ENCODE peak calls at places on chromosome 6, in eight cellular contexts. One of them, this sample, is unnamed.
A peak's percentile ranks its signal among the peaks of the same experiment; 100 is the strongest.

GRCh38 chr6:150410906-150411305 is 42.1 kb downstream of the IYD start:
- DNase-seq in PC-3: peak; percentile 46
- DNase-seq in hepatocyte: no peak
- DNase-seq in HCT116: no peak
- DNase-seq in BE2C: no peak
- DNase-seq in Peyer's patch: no peak
- DNase-seq in endodermal cell: no peak
- DNase-seq in ascending aorta: no peak
- DNase-seq in this sample: peak; percentile 29

GRCh38 chr6:10112871-10113584 is 301.8 kb downstream of the TFAP2A start:
- DNase-seq in PC-3: no peak
- DNase-seq in hepatocyte: no peak
- DNase-seq in HCT116: no peak
- DNase-seq in BE2C: no peak
- DNase-seq in Peyer's patch: no peak
- DNase-seq in endodermal cell: peak; percentile 78
- DNase-seq in ascending aorta: no peak
- DNase-seq in this sample: no peak

GRCh38 chr6:96460052-96460700 is 61.4 kb upstream of the UFL1 start:
- DNase-seq in PC-3: no peak
- DNase-seq in hepatocyte: no peak
- DNase-seq in HCT116: no peak
- DNase-seq in BE2C: no peak
- DNase-seq in Peyer's patch: no peak
- DNase-seq in endodermal cell: no peak
- DNase-seq in ascending aorta: no peak
- DNase-seq in this sample: peak; percentile 78

GRCh38 chr6:19690676-19691075 is 146.5 kb upstream of the ID4 start:
- DNase-seq in PC-3: no peak
- DNase-seq in hepatocyte: no peak
- DNase-seq in HCT116: no peak
- DNase-seq in BE2C: no peak
- DNase-seq in Peyer's patch: no peak
- DNase-seq in endodermal cell: no peak
- DNase-seq in ascending aorta: no peak
- DNase-seq in this sample: no peak

GRCh38 chr6:78810146-78810545 is 57.2 kb upstream of the IRAK1BP1 start:
- DNase-seq in PC-3: peak; percentile 52
- DNase-seq in hepatocyte: peak; percentile 67
- DNase-seq in HCT116: peak; percentile 31
- DNase-seq in BE2C: peak; percentile 20
- DNase-seq in Peyer's patch: no peak
- DNase-seq in endodermal cell: peak; percentile 70
- DNase-seq in ascending aorta: no peak
- DNase-seq in this sample: peak; percentile 85

GRCh38 chr6:40348591-40348990 is 238.6 kb downstream of the LRFN2 start:
- DNase-seq in PC-3: no peak
- DNase-seq in hepatocyte: no peak
- DNase-seq in HCT116: no peak
- DNase-seq in BE2C: no peak
- DNase-seq in Peyer's patch: no peak
- DNase-seq in endodermal cell: no peak
- DNase-seq in ascending aorta: no peak
- DNase-seq in this sample: no peak

GRCh38 chr6:33420493-33421343 is 853 bp downstream of the SYNGAP1 start:
- DNase-seq in PC-3: no peak
- DNase-seq in hepatocyte: no peak
- DNase-seq in HCT116: no peak
- DNase-seq in BE2C: no peak
- DNase-seq in Peyer's patch: no peak
- DNase-seq in endodermal cell: no peak
- DNase-seq in ascending aorta: no peak
- DNase-seq in this sample: no peak

GRCh38 chr6:68032217-68032616 is 602.9 kb upstream of the ADGRB3 start:
- DNase-seq in PC-3: no peak
- DNase-seq in hepatocyte: no peak
- DNase-seq in HCT116: no peak
- DNase-seq in BE2C: no peak
- DNase-seq in Peyer's patch: no peak
- DNase-seq in endodermal cell: no peak
- DNase-seq in ascending aorta: no peak
- DNase-seq in this sample: no peak

GRCh38 chr6:134707342-134707982 is 242.4 kb downstream of the ALDH8A1 start:
- DNase-seq in PC-3: peak; percentile 6
- DNase-seq in hepatocyte: peak; percentile 85
- DNase-seq in HCT116: no peak
- DNase-seq in BE2C: no peak
- DNase-seq in Peyer's patch: peak; percentile 69
- DNase-seq in endodermal cell: peak; percentile 72
- DNase-seq in ascending aorta: no peak
- DNase-seq in this sample: peak; percentile 39

GRCh38 chr6:150256618-150257272 is 112.1 kb upstream of the IYD start:
- DNase-seq in PC-3: peak; percentile 60
- DNase-seq in hepatocyte: peak; percentile 65
- DNase-seq in HCT116: no peak
- DNase-seq in BE2C: no peak
- DNase-seq in Peyer's patch: no peak
- DNase-seq in endodermal cell: no peak
- DNase-seq in ascending aorta: no peak
- DNase-seq in this sample: peak; percentile 99

GRCh38 chr6:87093651-87094050 is 1.3 kb downstream of the CGA start:
- DNase-seq in PC-3: no peak
- DNase-seq in hepatocyte: no peak
- DNase-seq in HCT116: no peak
- DNase-seq in BE2C: no peak
- DNase-seq in Peyer's patch: no peak
- DNase-seq in endodermal cell: no peak
- DNase-seq in ascending aorta: no peak
- DNase-seq in this sample: no peak

GRCh38 chr6:108074057-108074358 is 533 bp downstream of the OSTM1 start:
- DNase-seq in PC-3: no peak
- DNase-seq in hepatocyte: peak; percentile 63
- DNase-seq in HCT116: no peak
- DNase-seq in BE2C: no peak
- DNase-seq in Peyer's patch: peak; percentile 61
- DNase-seq in endodermal cell: no peak
- DNase-seq in ascending aorta: no peak
- DNase-seq in this sample: peak; percentile 51

GRCh38 chr6:167045828-167046580 is 46.8 kb downstream of the CEP43 start:
- DNase-seq in PC-3: peak; percentile 43
- DNase-seq in hepatocyte: no peak
- DNase-seq in HCT116: no peak
- DNase-seq in BE2C: no peak
- DNase-seq in Peyer's patch: no peak
- DNase-seq in endodermal cell: no peak
- DNase-seq in ascending aorta: no peak
- DNase-seq in this sample: no peak

GRCh38 chr6:106356382-106356781 is 4.1 kb upstream of the CRYBG1 start:
- DNase-seq in PC-3: no peak
- DNase-seq in hepatocyte: no peak
- DNase-seq in HCT116: no peak
- DNase-seq in BE2C: no peak
- DNase-seq in Peyer's patch: no peak
- DNase-seq in endodermal cell: no peak
- DNase-seq in ascending aorta: no peak
- DNase-seq in this sample: no peak

GRCh38 chr6:29516108-29516507 is 28.4 kb upstream of the MAS1L start:
- DNase-seq in PC-3: peak; percentile 84
- DNase-seq in hepatocyte: no peak
- DNase-seq in HCT116: peak; percentile 32
- DNase-seq in BE2C: no peak
- DNase-seq in Peyer's patch: no peak
- DNase-seq in endodermal cell: peak; percentile 12
- DNase-seq in ascending aorta: no peak
- DNase-seq in this sample: peak; percentile 87

GRCh38 chr6:29009358-29009757 is 4.2 kb upstream of the ZNF311 start:
- DNase-seq in PC-3: no peak
- DNase-seq in hepatocyte: no peak
- DNase-seq in HCT116: no peak
- DNase-seq in BE2C: no peak
- DNase-seq in Peyer's patch: no peak
- DNase-seq in endodermal cell: no peak
- DNase-seq in ascending aorta: no peak
- DNase-seq in this sample: no peak

GRCh38 chr6:149012040-149012545 is 265.3 kb downstream of the UST start:
- DNase-seq in PC-3: peak; percentile 98
- DNase-seq in hepatocyte: peak; percentile 82
- DNase-seq in HCT116: peak; percentile 65
- DNase-seq in BE2C: no peak
- DNase-seq in Peyer's patch: no peak
- DNase-seq in endodermal cell: no peak
- DNase-seq in ascending aorta: no peak
- DNase-seq in this sample: peak; percentile 96

GRCh38 chr6:68876792-68877493 is 241.9 kb downstream of the ADGRB3 start:
- DNase-seq in PC-3: peak; percentile 35
- DNase-seq in hepatocyte: peak; percentile 25
- DNase-seq in HCT116: no peak
- DNase-seq in BE2C: no peak
- DNase-seq in Peyer's patch: no peak
- DNase-seq in endodermal cell: no peak
- DNase-seq in ascending aorta: no peak
- DNase-seq in this sample: peak; percentile 30

GRCh38 chr6:57275384-57275783 is 42.0 kb upstream of the PRIM2 start:
- DNase-seq in PC-3: no peak
- DNase-seq in hepatocyte: no peak
- DNase-seq in HCT116: no peak
- DNase-seq in BE2C: no peak
- DNase-seq in Peyer's patch: no peak
- DNase-seq in endodermal cell: no peak
- DNase-seq in ascending aorta: no peak
- DNase-seq in this sample: no peak

GRCh38 chr6:152954443-152954842 is 28.4 kb downstream of the FBXO5 start:
- DNase-seq in PC-3: peak; percentile 24
- DNase-seq in hepatocyte: no peak
- DNase-seq in HCT116: no peak
- DNase-seq in BE2C: no peak
- DNase-seq in Peyer's patch: no peak
- DNase-seq in endodermal cell: no peak
- DNase-seq in ascending aorta: no peak
- DNase-seq in this sample: peak; percentile 25

DNA sequence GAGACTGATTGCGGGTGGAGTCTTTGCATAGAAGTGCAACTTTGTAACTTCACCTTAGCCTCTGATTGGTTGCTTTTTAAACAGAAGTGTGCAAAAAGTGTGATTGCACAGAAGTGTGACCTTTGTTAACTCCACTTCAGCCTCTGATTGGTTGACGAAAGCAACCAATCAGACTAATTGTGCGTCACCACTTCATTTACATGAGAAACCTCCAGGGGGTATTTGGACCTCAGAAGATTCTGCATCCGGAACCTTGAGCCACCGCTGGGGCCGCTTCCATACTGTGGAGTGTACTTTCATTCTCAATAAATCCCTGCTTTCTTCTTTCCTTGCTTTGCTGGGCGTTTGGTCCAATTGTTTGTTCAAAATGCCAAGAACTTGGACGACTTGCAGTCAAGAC is 1.6 kb upstream of the HECA start:
- DNase-seq in PC-3: no peak
- DNase-seq in hepatocyte: no peak
- DNase-seq in HCT116: no peak
- DNase-seq in BE2C: no peak
- DNase-seq in Peyer's patch: peak; percentile 74
- DNase-seq in endodermal cell: no peak
- DNase-seq in ascending aorta: no peak
- DNase-seq in this sample: no peak
- H3K4me3 ChIP-seq in PC-3: no peak overlapping the region
- H3K4me3 ChIP-seq in hepatocyte: no peak overlapping the region
- H3K4me3 ChIP-seq in HCT116: no peak overlapping the region
- H3K4me3 ChIP-seq in BE2C: no peak overlapping the region
- H3K4me3 ChIP-seq in Peyer's patch: no peak overlapping the region
- H3K4me3 ChIP-seq in endodermal cell: no peak overlapping the region
- H3K4me3 ChIP-seq in ascending aorta: peak overlapping the region; percentile 99
- H3K4me3 ChIP-seq in this sample: no peak overlapping the region

GRCh38 chr6:129730477-129731165 is 20.6 kb upstream of the ARHGAP18 start:
- DNase-seq in PC-3: peak; percentile 61
- DNase-seq in hepatocyte: peak; percentile 43
- DNase-seq in HCT116: no peak
- DNase-seq in BE2C: no peak
- DNase-seq in Peyer's patch: no peak
- DNase-seq in endodermal cell: peak; percentile 58
- DNase-seq in ascending aorta: no peak
- DNase-seq in this sample: peak; percentile 60
- TF ChIP-seq CTCF in PC-3: peak; percentile 77
- TF ChIP-seq CTCF in hepatocyte: peak; percentile 63
- TF ChIP-seq CTCF in HCT116: peak; percentile 71
- TF ChIP-seq CTCF in BE2C: peak; percentile 50
- TF ChIP-seq CTCF in Peyer's patch: peak; percentile 47
- TF ChIP-seq CTCF in endodermal cell: peak; percentile 82
- TF ChIP-seq CTCF in ascending aorta: peak; percentile 30
- TF ChIP-seq CTCF in this sample: peak; percentile 61

DNA sequence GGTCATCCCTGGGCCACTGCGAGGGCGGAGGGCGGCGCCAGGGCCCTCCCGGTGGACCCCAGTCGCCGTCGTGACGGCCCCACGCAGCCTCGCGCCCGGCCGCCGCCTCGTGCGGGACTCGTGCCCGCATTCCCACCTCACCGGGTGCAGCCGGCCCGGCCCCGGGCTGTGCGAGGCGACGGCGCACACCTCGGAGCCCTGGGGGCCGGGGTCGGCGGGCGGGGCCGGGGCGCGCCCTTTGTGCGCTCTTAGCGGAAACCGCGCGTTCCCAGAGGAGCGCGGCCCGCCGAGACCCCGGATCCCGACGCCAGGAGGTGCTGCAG is 5.5 kb upstream of the DLL1 start:
- DNase-seq in PC-3: no peak
- DNase-seq in hepatocyte: no peak
- DNase-seq in HCT116: no peak
- DNase-seq in BE2C: no peak
- DNase-seq in Peyer's patch: no peak
- DNase-seq in endodermal cell: peak; percentile 73
- DNase-seq in ascending aorta: no peak
- DNase-seq in this sample: no peak
- H3K4me3 ChIP-seq in PC-3: peak overlapping the region; percentile 68
- H3K4me3 ChIP-seq in hepatocyte: no peak overlapping the region
- H3K4me3 ChIP-seq in HCT116: no peak overlapping the region
- H3K4me3 ChIP-seq in BE2C: no peak overlapping the region
- H3K4me3 ChIP-seq in Peyer's patch: peak overlapping the region; percentile 60
- H3K4me3 ChIP-seq in endodermal cell: peak overlapping the region; percentile 68
- H3K4me3 ChIP-seq in ascending aorta: peak overlapping the region; percentile 70
- H3K4me3 ChIP-seq in this sample: peak overlapping the region; percentile 40

DNA sequence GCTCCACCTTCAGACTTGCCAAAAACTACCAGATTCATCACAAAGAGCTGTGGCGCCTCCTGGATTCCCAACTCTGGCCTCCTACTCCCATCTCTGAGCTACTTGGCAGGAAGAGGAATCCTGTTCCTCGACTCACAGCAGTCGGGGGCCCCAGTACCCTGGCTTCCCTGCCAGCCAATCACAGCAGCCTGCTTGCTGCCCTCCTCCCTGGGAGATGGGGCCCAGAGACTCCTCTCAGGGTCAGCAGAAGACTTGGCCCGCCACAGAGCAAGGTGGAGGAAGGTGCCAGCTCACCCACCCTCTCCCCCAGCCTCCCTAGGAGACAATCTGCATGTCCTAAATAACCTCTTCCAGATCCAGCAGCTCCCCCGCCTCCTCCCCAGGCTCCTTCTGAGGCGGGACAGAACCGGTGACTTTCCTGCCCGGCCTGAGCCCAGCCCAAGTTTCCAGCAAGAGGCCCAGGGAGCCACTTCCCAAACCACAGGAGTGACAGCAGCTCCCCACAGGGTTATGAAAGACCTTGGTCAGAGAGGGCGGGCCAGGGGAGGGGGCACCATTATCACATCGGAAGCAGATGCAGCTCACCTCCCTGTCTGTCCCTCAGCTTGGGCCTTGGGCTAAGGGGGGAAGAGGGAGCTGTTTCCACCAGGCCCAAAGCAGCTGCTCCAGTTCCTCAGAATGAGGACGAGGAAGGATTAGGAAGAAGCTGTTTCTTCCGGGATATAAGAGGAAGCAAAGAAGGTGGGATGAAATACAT is 2.3 kb downstream of the CCND3 start:
- DNase-seq in PC-3: peak; percentile 24
- DNase-seq in hepatocyte: peak; percentile 63
- DNase-seq in HCT116: no peak
- DNase-seq in BE2C: no peak
- DNase-seq in Peyer's patch: no peak
- DNase-seq in endodermal cell: peak; percentile 92
- DNase-seq in ascending aorta: no peak
- DNase-seq in this sample: no peak
- TF ChIP-seq CTCF in PC-3: no peak
- TF ChIP-seq CTCF in hepatocyte: no peak
- TF ChIP-seq CTCF in HCT116: no peak
- TF ChIP-seq CTCF in BE2C: no peak
- TF ChIP-seq CTCF in Peyer's patch: no peak
- TF ChIP-seq CTCF in endodermal cell: no peak
- TF ChIP-seq CTCF in ascending aorta: no peak
- TF ChIP-seq CTCF in this sample: no peak

This sample was measured in epithelial cell of esophagus.